ENCODE peak calls at places on chromosome 12, in four cellular contexts. One of them, this sample, is unnamed. For H3K4me1, H3K9me3 and H3K36me3, the result is how much of the 10 kb centered on the place peaks cover.

GRCh38 chr12:27614866-27615265 is 81.4 kb upstream of the REP15 start:
- DNase-seq in uterus: no peak
- DNase-seq in right lobe of liver: no peak
- DNase-seq in testis: no peak
- DNase-seq in this sample: no peak

GRCh38 chr12:89844539-89844938 is 135.9 kb upstream of the ATP2B1 start:
- DNase-seq in uterus: no peak
- DNase-seq in right lobe of liver: no peak
- DNase-seq in testis: no peak
- DNase-seq in this sample: no peak

GRCh38 chr12:109840349-109841073 is 7.3 kb upstream of the TRPV4 start:
- DNase-seq in right lobe of liver: no peak
- DNase-seq in testis: no peak
- DNase-seq in uterus: no peak
- DNase-seq in this sample: peak

GRCh38 chr12:70268972-70269371 is 25.7 kb downstream of the CNOT2 start:
- DNase-seq in testis: no peak
- DNase-seq in uterus: no peak
- DNase-seq in right lobe of liver: no peak
- DNase-seq in this sample: no peak

GRCh38 chr12:122858171-122858570 is 22.9 kb downstream of the HIP1R start:
- DNase-seq in uterus: no peak
- DNase-seq in testis: no peak
- DNase-seq in right lobe of liver: no peak
- DNase-seq in this sample: peak

GRCh38 chr12:79547044-79547734 is 143.6 kb downstream of the PAWR start:
- DNase-seq in right lobe of liver: no peak
- DNase-seq in testis: no peak
- DNase-seq in uterus: no peak
- DNase-seq in this sample: peak

GRCh38 chr12:11759894-11760293 is 110.4 kb downstream of the ETV6 start:
- DNase-seq in right lobe of liver: no peak
- DNase-seq in testis: no peak
- DNase-seq in uterus: no peak
- DNase-seq in this sample: no peak

GRCh38 chr12:30828686-30829085 is 73.9 kb upstream of the CAPRIN2 start:
- DNase-seq in uterus: no peak
- DNase-seq in right lobe of liver: no peak
- DNase-seq in testis: no peak
- DNase-seq in this sample: no peak

GRCh38 chr12:16291032-16291431 is 13.5 kb upstream of the SLC15A5 start:
- DNase-seq in right lobe of liver: no peak
- DNase-seq in uterus: no peak
- DNase-seq in testis: no peak
- DNase-seq in this sample: no peak

GRCh38 chr12:32148372-32148771 is 41.7 kb downstream of the BICD1 start:
- DNase-seq in testis: no peak
- DNase-seq in right lobe of liver: no peak
- DNase-seq in uterus: no peak
- DNase-seq in this sample: no peak

GRCh38 chr12:6684609-6685008 is 4.6 kb downstream of the ZNF384 start:
- DNase-seq in uterus: no peak
- DNase-seq in right lobe of liver: no peak
- DNase-seq in testis: peak
- DNase-seq in this sample: no peak

GRCh38 chr12:130621696-130622298 is 94.3 kb downstream of the RIMBP2 start:
- DNase-seq in uterus: no peak
- DNase-seq in right lobe of liver: no peak
- DNase-seq in testis: no peak
- DNase-seq in this sample: no peak

GRCh38 chr12:57474430-57474829 is 5.2 kb downstream of the ARHGAP9 start:
- DNase-seq in testis: no peak
- DNase-seq in right lobe of liver: no peak
- DNase-seq in uterus: no peak
- DNase-seq in this sample: no peak

GRCh38 chr12:75759196-75759595 is 247.8 kb upstream of the KRR1 start:
- DNase-seq in testis: no peak
- DNase-seq in right lobe of liver: no peak
- DNase-seq in uterus: no peak
- DNase-seq in this sample: no peak

GRCh38 chr12:53068811-53069585 is 10.2 kb downstream of the SPRYD3 start:
- DNase-seq in testis: no peak
- DNase-seq in right lobe of liver: no peak
- DNase-seq in uterus: peak
- DNase-seq in this sample: no peak

GRCh38 chr12:115191342-115191741 is 507.4 kb upstream of the TBX3 start:
- DNase-seq in uterus: no peak
- DNase-seq in testis: no peak
- DNase-seq in right lobe of liver: no peak
- DNase-seq in this sample: no peak

GRCh38 chr12:33588082-33588712 is 148.6 kb upstream of the SYT10 start:
- DNase-seq in uterus: no peak
- DNase-seq in right lobe of liver: no peak
- DNase-seq in testis: no peak
- DNase-seq in this sample: no peak

GRCh38 chr12:77723308-77723707 is 107.4 kb upstream of the NAV3 start:
- DNase-seq in right lobe of liver: no peak
- DNase-seq in uterus: no peak
- DNase-seq in testis: no peak
- DNase-seq in this sample: no peak

GRCh38 chr12:39145175-39145999 is 240.0 kb upstream of the CPNE8 start:
- DNase-seq in uterus: no peak
- DNase-seq in testis: peak
- DNase-seq in right lobe of liver: no peak
- DNase-seq in this sample: peak

GRCh38 chr12:109544955-109545531 is 28.3 kb downstream of the MMAB start:
- DNase-seq in uterus: no peak
- DNase-seq in testis: no peak
- DNase-seq in right lobe of liver: no peak
- DNase-seq in this sample: no peak

GRCh38 chr12:71300772-71301675 is 138.6 kb upstream of the LGR5 start:
- DNase-seq in uterus: no peak
- DNase-seq in testis: no peak
- DNase-seq in right lobe of liver: no peak
- DNase-seq in this sample: no peak

GRCh38 chr12:124695861-124696260 is 128.4 kb upstream of the NCOR2 start:
- DNase-seq in right lobe of liver: no peak
- DNase-seq in testis: no peak
- DNase-seq in uterus: no peak
- DNase-seq in this sample: no peak

GRCh38 chr12:29088611-29089219 is 60.4 kb upstream of the FAR2 start:
- DNase-seq in uterus: no peak
- DNase-seq in right lobe of liver: no peak
- DNase-seq in testis: no peak
- DNase-seq in this sample: no peak

GRCh38 chr12:85016423-85016822 is 19.7 kb downstream of the TSPAN19 start:
- DNase-seq in right lobe of liver: no peak
- DNase-seq in uterus: no peak
- DNase-seq in testis: no peak
- DNase-seq in this sample: no peak

GRCh38 chr12:100733817-100734593 is 60.6 kb upstream of the ANO4 start:
- DNase-seq in testis: no peak
- DNase-seq in right lobe of liver: no peak
- DNase-seq in uterus: no peak
- DNase-seq in this sample: no peak

GRCh38 chr12:68981536-68981935 is 48.6 kb upstream of the CPM start:
- DNase-seq in right lobe of liver: no peak
- DNase-seq in testis: no peak
- DNase-seq in uterus: no peak
- DNase-seq in this sample: no peak

GRCh38 chr12:70576341-70577282 is 60.6 kb downstream of the PTPRB start:
- DNase-seq in uterus: no peak
- DNase-seq in testis: peak
- DNase-seq in right lobe of liver: no peak
- DNase-seq in this sample: no peak

GRCh38 chr12:124369055-124369900 is 74.4 kb downstream of the RFLNA start:
- DNase-seq in uterus: peak
- DNase-seq in testis: peak
- DNase-seq in right lobe of liver: peak
- DNase-seq in this sample: peak

GRCh38 chr12:79138872-79139271 is 274.3 kb downstream of the SYT1 start:
- DNase-seq in testis: no peak
- DNase-seq in right lobe of liver: no peak
- DNase-seq in uterus: no peak
- DNase-seq in this sample: no peak

GRCh38 chr12:104535383-104535782 is 78.6 kb downstream of the CHST11 start:
- DNase-seq in right lobe of liver: no peak
- DNase-seq in testis: no peak
- DNase-seq in uterus: no peak
- DNase-seq in this sample: no peak

GRCh38 chr12:32211066-32211768 is 104.6 kb downstream of the BICD1 start:
- DNase-seq in testis: no peak
- DNase-seq in uterus: no peak
- DNase-seq in right lobe of liver: no peak
- DNase-seq in this sample: no peak

GRCh38 chr12:99131761-99132199 is 486.7 kb downstream of the APAF1 start:
- DNase-seq in right lobe of liver: no peak
- DNase-seq in testis: no peak
- DNase-seq in uterus: no peak
- DNase-seq in this sample: no peak

GRCh38 chr12:31612819-31613218 is 21.9 kb upstream of the DENND5B start:
- DNase-seq in testis: no peak
- DNase-seq in uterus: no peak
- DNase-seq in right lobe of liver: no peak
- DNase-seq in this sample: no peak

DNA sequence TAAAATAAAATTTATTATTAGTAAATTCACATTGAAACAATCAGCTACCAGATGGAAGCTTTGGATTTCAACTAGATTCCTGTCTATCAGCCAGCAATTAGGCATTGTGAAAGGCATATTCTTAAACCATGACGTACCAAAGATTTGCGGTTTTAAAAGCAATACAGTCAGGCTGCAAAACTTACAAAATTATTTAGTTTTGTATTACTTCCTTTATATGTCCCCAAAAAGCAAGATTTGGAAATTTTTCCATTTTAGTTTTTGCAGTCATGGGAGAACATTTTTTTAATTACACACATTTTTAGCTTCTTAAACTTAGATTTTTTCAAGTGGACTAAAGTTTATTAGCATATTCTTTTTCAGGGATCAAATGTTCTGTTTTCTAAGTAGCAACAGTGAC is 225.0 kb upstream of the KITLG start:
- DNase-seq in uterus: no peak
- DNase-seq in right lobe of liver: no peak
- DNase-seq in testis: no peak
- DNase-seq in this sample: no peak
- H3K4me1 ChIP-seq in uterus: under half
- H3K4me1 ChIP-seq in right lobe of liver: under half
- H3K4me1 ChIP-seq in testis: under half
- H3K4me1 ChIP-seq in this sample: under half

GRCh38 chr12:22874151-22874550 is 249.2 kb downstream of the ETNK1 start:
- DNase-seq in uterus: no peak
- DNase-seq in testis: no peak
- DNase-seq in right lobe of liver: no peak
- DNase-seq in this sample: no peak
- H3K9me3 ChIP-seq in uterus: under half
- H3K9me3 ChIP-seq in testis: under half
- H3K9me3 ChIP-seq in right lobe of liver: under half
- H3K9me3 ChIP-seq in this sample: under half

GRCh38 chr12:132838464-132839080 is 9.9 kb upstream of the GOLGA3 start:
- DNase-seq in right lobe of liver: no peak
- DNase-seq in uterus: no peak
- DNase-seq in testis: no peak
- DNase-seq in this sample: no peak

GRCh38 chr12:132839558-132840235 is 11.0 kb upstream of the GOLGA3 start:
- DNase-seq in right lobe of liver: no peak
- DNase-seq in testis: no peak
- DNase-seq in uterus: no peak
- DNase-seq in this sample: no peak

GRCh38 chr12:132842449-132843045 is 13.9 kb upstream of the GOLGA3 start:
- DNase-seq in right lobe of liver: no peak
- DNase-seq in testis: no peak
- DNase-seq in uterus: no peak
- DNase-seq in this sample: no peak

GRCh38 chr12:132840536-132840935 is 11.9 kb upstream of the GOLGA3 start:
- DNase-seq in right lobe of liver: no peak
- DNase-seq in uterus: no peak
- DNase-seq in testis: no peak
- DNase-seq in this sample: no peak

GRCh38 chr12:132841151-132841550 is 12.5 kb upstream of the GOLGA3 start:
- DNase-seq in right lobe of liver: no peak
- DNase-seq in uterus: no peak
- DNase-seq in testis: no peak
- DNase-seq in this sample: no peak
- H3K36me3 ChIP-seq in right lobe of liver: under half
- H3K36me3 ChIP-seq in uterus: under half
- H3K36me3 ChIP-seq in testis: under half
- H3K36me3 ChIP-seq in this sample: under half

DNA sequence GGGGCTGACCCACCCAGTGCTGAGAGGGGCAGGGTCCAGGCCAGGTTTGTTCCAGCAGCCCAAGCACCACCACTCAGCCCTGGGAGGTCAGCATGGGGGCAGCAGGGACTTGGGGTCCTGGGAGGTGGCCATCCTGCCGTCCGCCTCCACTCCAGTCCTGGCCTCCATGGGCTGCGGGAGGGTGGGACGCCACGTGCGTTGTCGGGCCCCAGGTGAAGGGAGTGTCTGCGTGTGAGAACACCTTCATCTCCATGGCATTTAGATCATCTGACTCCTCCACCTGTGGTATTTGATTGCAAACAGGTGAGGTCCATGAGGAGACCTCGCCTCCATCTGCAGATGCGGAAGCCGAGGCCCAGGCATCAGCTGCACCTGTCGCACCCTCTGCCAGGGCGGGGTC is 44.1 kb downstream of the FBRSL1 start:
- DNase-seq in testis: no peak
- DNase-seq in right lobe of liver: no peak
- DNase-seq in uterus: no peak
- DNase-seq in this sample: no peak
- H3K4me1 ChIP-seq in testis: under half
- H3K4me1 ChIP-seq in right lobe of liver: under half
- H3K4me1 ChIP-seq in uterus: under half
- H3K4me1 ChIP-seq in this sample: under half

DNA sequence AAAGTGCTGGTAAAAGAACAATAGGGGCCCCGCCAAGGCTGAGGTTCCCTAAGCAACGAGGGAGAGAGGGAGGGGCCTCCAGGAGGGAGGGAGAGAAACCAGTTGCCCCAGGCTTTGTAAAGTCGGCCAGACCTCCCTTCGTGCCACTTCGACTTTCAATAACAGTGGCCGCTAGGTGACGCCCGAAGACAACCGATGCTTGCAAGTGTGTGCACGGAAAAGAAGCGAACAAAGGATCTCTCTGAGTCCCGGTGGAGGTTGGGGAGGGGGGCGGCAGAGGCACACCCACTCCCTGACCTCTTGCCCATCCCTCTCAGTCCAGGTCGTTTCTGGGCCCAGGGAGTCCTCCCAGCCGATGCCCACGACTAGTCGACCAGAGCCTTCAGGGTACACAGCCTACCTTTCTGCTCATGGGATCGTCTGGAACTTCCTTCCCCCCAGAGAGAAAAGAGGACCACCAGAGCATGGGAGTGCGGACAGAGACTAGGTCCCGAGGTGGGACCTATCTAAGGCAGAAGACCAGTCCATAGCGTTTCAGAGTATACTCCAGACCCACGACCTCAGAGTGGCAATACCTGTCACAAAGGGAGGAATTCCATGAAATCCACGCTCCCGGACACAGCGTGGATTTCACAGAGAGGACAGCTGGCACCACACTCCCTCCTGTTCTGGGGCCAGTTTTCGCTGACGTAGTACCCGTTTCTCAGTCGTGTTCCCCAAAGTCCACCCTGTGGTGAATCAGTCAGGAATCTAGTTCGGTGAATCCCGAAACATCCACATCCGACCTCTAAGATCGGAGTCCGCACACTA is 262.7 kb upstream of the ALG10B start:
- DNase-seq in testis: peak
- DNase-seq in right lobe of liver: peak
- DNase-seq in uterus: no peak
- DNase-seq in this sample: peak
- H3K9me3 ChIP-seq in testis: under half
- H3K9me3 ChIP-seq in right lobe of liver: under half
- H3K9me3 ChIP-seq in uterus: under half
- H3K9me3 ChIP-seq in this sample: under half

This sample was measured in thyroid gland.